ENCODE peak calls at places on chromosomes 16 and 17, in six cellular contexts. V, H, Q, X, N and M are unnamed samples. For H3K4me1 and H3K27me3, the result is how much of the 10 kb centered on the place peaks cover.

GRCh38 chr16:78684655-78685400 is 585.4 kb downstream of the WWOX start:
- DNase-seq in H (no peak), V (no peak), Q (no peak), X (no peak), N (no peak), M (no peak)

GRCh38 chr16:27421961-27422740 is 20.2 kb downstream of the IL21R start:
- DNase-seq in V (no peak), X (no peak), N (no peak), Q (no peak), H (no peak), M (no peak)

GRCh38 chr17:50056217-50056960 is 479 bp downstream of the ITGA3 start:
- DNase-seq in V (peak), N (peak), Q (peak), H (no peak), X (peak), M (peak)

GRCh38 chr16:87356491-87356853 is 27.1 kb downstream of the FBXO31 start:
- DNase-seq in V (no peak), Q (no peak), N (no peak), H (no peak), X (no peak), M (no peak)

GRCh38 chr16:22123146-22123545 is 30.8 kb downstream of the VWA3A start:
- DNase-seq in Q (no peak), X (no peak), H (no peak), V (no peak), N (no peak), M (no peak)

GRCh38 chr16:57527027-57527426 is 9.3 kb downstream of the CCDC102A start:
- DNase-seq in H (no peak), Q (no peak), V (no peak), N (no peak), X (no peak), M (no peak)

GRCh38 chr17:54749157-54749556 is 151.5 kb upstream of the TOM1L1 start:
- DNase-seq in N (no peak), H (no peak), V (no peak), X (no peak), Q (no peak), M (no peak)

GRCh38 chr17:82963104-82963950 is 116.1 kb upstream of the METRNL start:
- DNase-seq in Q (peak), X (peak), H (no peak), N (peak), V (peak), M (peak)

GRCh38 chr16:67537270-67537635 is 8.6 kb downstream of the RIPOR1 start:
- DNase-seq in Q (no peak), X (no peak), V (peak), N (no peak), H (no peak), M (peak)

GRCh38 chr17:28549274-28550132 is 2.9 kb downstream of the UNC119 start:
- DNase-seq in X (no peak), H (no peak), N (no peak), V (no peak), Q (no peak), M (no peak)

GRCh38 chr16:6132121-6132520 is 1034.5 kb upstream of the EEF2KMT start:
- DNase-seq in X (peak), V (no peak), Q (no peak), N (no peak), H (no peak), M (no peak)

GRCh38 chr17:13584701-13585080 is 17.0 kb downstream of the HS3ST3A1 start:
- DNase-seq in V (no peak), N (peak), Q (peak), X (peak), H (no peak), M (no peak)

GRCh38 chr17:74770498-74771318 is 5.4 kb downstream of the NAT9 start:
- DNase-seq in N (peak), Q (peak), H (no peak), V (peak), X (no peak), M (peak)

GRCh38 chr17:16171613-16172012 is 43.7 kb downstream of the NCOR1 start:
- DNase-seq in Q (no peak), N (peak), V (peak), X (peak), H (no peak), M (no peak)

GRCh38 chr16:28101533-28101890 is 38.0 kb upstream of the GSG1L start:
- DNase-seq in N (no peak), X (no peak), H (no peak), V (no peak), Q (no peak), M (no peak)

GRCh38 chr17:65629234-65629690 is 67.8 kb upstream of the AXIN2 start:
- DNase-seq in H (no peak), V (no peak), Q (no peak), X (peak), N (no peak), M (no peak)

GRCh38 chr16:20911361-20911760 is 10.8 kb downstream of the LYRM1 start:
- DNase-seq in V (no peak), Q (peak), N (peak), H (no peak), X (no peak), M (no peak)

GRCh38 chr16:2983706-2984136 is 3.5 kb upstream of the PKMYT1 start:
- DNase-seq in N (peak), X (peak), H (no peak), Q (peak), V (peak), M (peak)

GRCh38 chr16:25690563-25691143 is 1.1 kb upstream of the HS3ST4 start:
- DNase-seq in H (no peak), V (no peak), X (no peak), Q (no peak), N (no peak), M (no peak)

GRCh38 chr16:57577691-57578224 is 35.3 kb downstream of the ADGRG5 start:
- DNase-seq in H (no peak), Q (no peak), V (no peak), X (no peak), N (no peak), M (no peak)

GRCh38 chr16:56202036-56202435 is 10.7 kb downstream of the GNAO1 start:
- DNase-seq in N (peak), V (no peak), Q (peak), H (no peak), X (no peak), M (no peak)

GRCh38 chr17:81734405-81735055 is 22.4 kb downstream of the SLC25A10 start:
- DNase-seq in X (no peak), H (no peak), N (no peak), Q (no peak), V (peak), M (no peak)

GRCh38 chr17:81910840-81911276 is 341 bp downstream of the PCYT2 start:
- DNase-seq in N (no peak), Q (no peak), X (no peak), H (no peak), V (no peak), M (peak)

GRCh38 chr17:36920032-36921000 is 17.0 kb upstream of the LHX1 start:
- DNase-seq in H (no peak), Q (no peak), V (no peak), N (peak), X (peak), M (no peak)

GRCh38 chr16:87344931-87345631 is 27.9 kb upstream of the C16orf95 start:
- DNase-seq in N (no peak), X (no peak), Q (no peak), V (peak), H (no peak), M (no peak)

GRCh38 chr17:82022310-82022980 is at the start of gene CENPX:
- DNase-seq in N (no peak), V (no peak), H (no peak), Q (no peak), X (no peak), M (peak)

GRCh38 chr16:19095699-19096098 is 18.1 kb upstream of the ITPRIPL2 start:
- DNase-seq in Q (peak), V (no peak), H (no peak), N (peak), X (no peak), M (no peak)

GRCh38 chr16:81625544-81626152 is 153.4 kb upstream of the PLCG2 start:
- DNase-seq in H (no peak), X (peak), N (peak), Q (peak), V (peak), M (no peak)

GRCh38 chr16:50153648-50154368 is 702 bp downstream of the TENT4B start:
- DNase-seq in V (peak), X (no peak), H (no peak), Q (peak), N (peak), M (peak)

GRCh38 chr16:68399456-68399855 is 48.9 kb downstream of the SMPD3 start:
- DNase-seq in N (no peak), H (no peak), Q (no peak), V (no peak), X (no peak), M (no peak)

GRCh38 chr16:86649875-86650274 is 71.5 kb downstream of the FOXL1 start:
- DNase-seq in H (no peak), X (no peak), N (no peak), V (no peak), Q (no peak), M (no peak)

GRCh38 chr16:54867302-54867832 is 63.3 kb upstream of the IRX5 start:
- DNase-seq in Q (no peak), V (no peak), N (no peak), X (no peak), H (no peak), M (no peak)

GRCh38 chr16:10870137-10870776 is 6.7 kb upstream of the CIITA start:
- DNase-seq in Q (no peak), H (no peak), V (no peak), N (no peak), X (no peak), M (no peak)

GRCh38 chr17:83201206-83202001 is 122.0 kb downstream of the METRNL start:
- DNase-seq in H (no peak), X (no peak), N (no peak), V (no peak), Q (no peak), M (no peak)

GRCh38 chr17:12591336-12591735 is 74.4 kb upstream of the MYOCD start:
- DNase-seq in N (no peak), Q (no peak), X (no peak), H (no peak), V (no peak), M (peak)

GRCh38 chr17:4604111-4604644 is 19.8 kb downstream of the SMTNL2 start:
- DNase-seq in X (peak), V (no peak), H (no peak), N (no peak), Q (no peak), M (peak)

GRCh38 chr17:57735707-57736106 is 9.4 kb downstream of the CCDC182 start:
- DNase-seq in H (no peak), N (peak), Q (peak), X (no peak), V (no peak), M (no peak)

GRCh38 chr17:57744195-57745170 is 616 bp downstream of the CCDC182 start:
- DNase-seq in V (no peak), Q (no peak), H (no peak), X (no peak), N (no peak), M (no peak)

GRCh38 chr17:57737450-57737849 is 7.6 kb downstream of the CCDC182 start:
- DNase-seq in X (no peak), H (no peak), N (no peak), V (no peak), Q (no peak), M (no peak)

GRCh38 chr17:57739402-57740224 is 5.5 kb downstream of the CCDC182 start:
- DNase-seq in Q (peak), H (no peak), V (peak), N (peak), X (no peak), M (peak)

GRCh38 chr17:57740225-57740528 is 4.9 kb downstream of the CCDC182 start:
- DNase-seq in Q (no peak), V (no peak), N (no peak), X (no peak), H (no peak), M (no peak)
- H3K4me1 ChIP-seq in Q (under half), V (under half), N (under half), X (under half), H (under half), M (under half)

GRCh38 chr17:58191259-58191896 is 1.1 kb upstream of the EPX start:
- DNase-seq in Q (no peak), H (no peak), V (no peak), X (no peak), N (no peak), M (no peak)
- H3K27me3 ChIP-seq in Q (under half), H (under half), V (under half), X (under half), N (under half), M (half or more)

GRCh38 chr17:42924891-42925290 is 24.3 kb downstream of the G6PC1 start:
- DNase-seq in N (no peak), X (no peak), H (no peak), Q (no peak), V (no peak), M (no peak)
- H3K9ac ChIP-seq in N (no peak), X (no peak), H (no peak), Q (no peak), V (no peak), M (no peak)

GRCh38 chr16:89729863-89730574 is 8.7 kb downstream of the ZNF276 start:
- DNase-seq in Q (no peak), N (no peak), X (no peak), H (no peak), V (no peak), M (no peak)
- H3K4me1 ChIP-seq in Q (under half), N (under half), X (under half), H (under half), V (under half), M (under half)

GRCh38 chr16:1080801-1081733 is 8.5 kb downstream of the SSTR5 start:
- DNase-seq in X (no peak), H (no peak), V (no peak), Q (no peak), N (no peak), M (peak)

GRCh38 chr16:1079786-1080525 is 7.4 kb downstream of the SSTR5 start:
- DNase-seq in V (no peak), H (no peak), X (no peak), N (no peak), Q (no peak), M (no peak)

GRCh38 chr16:1082266-1082951 is 9.9 kb downstream of the SSTR5 start:
- DNase-seq in Q (peak), X (peak), H (no peak), V (no peak), N (peak), M (peak)

GRCh38 chr16:1082952-1083675 is 10.6 kb downstream of the SSTR5 start:
- DNase-seq in X (no peak), V (no peak), N (peak), H (no peak), Q (peak), M (no peak)

GRCh38 chr16:1081734-1082265 is 9.3 kb downstream of the SSTR5 start:
- DNase-seq in V (no peak), N (no peak), H (no peak), Q (no peak), X (no peak), M (no peak)
- H3K27me3 ChIP-seq in V (under half), N (under half), H (under half), Q (under half), X (under half), M (under half)

DNA sequence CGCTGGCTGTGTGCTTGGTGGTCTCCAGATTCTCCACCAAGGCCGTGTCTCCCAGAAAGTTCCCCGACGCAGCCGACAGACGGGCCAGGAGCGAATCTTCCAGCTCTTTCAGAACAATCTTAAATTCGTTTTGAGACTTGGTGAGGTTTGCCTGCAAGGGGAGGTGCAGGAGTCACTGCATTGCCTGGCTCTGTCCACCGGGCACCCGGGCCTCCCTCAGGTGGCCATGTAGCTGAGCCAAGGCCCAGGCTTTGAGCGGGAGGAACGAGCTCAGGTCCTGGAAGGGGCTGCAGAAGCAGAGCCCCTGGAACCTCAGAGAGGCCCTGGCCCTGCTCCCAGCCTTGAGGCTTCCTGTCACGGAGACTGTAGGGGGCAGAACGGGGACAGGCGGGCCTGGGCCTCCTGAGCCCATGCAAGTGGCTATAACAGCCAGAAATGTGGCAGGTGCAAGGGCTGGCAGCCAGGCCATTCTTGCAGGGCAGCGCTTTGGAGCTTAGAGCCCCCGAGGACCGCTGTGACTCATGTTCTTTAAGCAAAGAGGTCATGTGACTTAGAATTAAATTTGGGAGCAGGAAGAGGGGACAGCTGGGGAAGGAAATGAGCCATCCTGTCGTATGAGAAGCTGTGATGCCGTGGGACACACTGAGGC is 72.4 kb downstream of the PGS1 start:
- DNase-seq in X (no peak), H (no peak), Q (no peak), V (no peak), N (no peak), M (no peak)
- H3K9ac ChIP-seq in X (no peak), H (no peak), Q (no peak), V (no peak), N (no peak), M (no peak)

GRCh38 chr17:77472837-77473214 is 332.1 kb downstream of the SEC14L1 start:
- DNase-seq in H (no peak), X (no peak), N (no peak), Q (no peak), V (no peak), M (peak)
- H3K4me1 ChIP-seq in H (half or more), X (half or more), N (half or more), Q (half or more), V (under half), M (half or more)